ENCODE peak calls at places on chromosome 4, in six cellular contexts. One of them, this sample, is unnamed.

GRCh38 chr4:2929469-2929868 is 33.7 kb downstream of the NOP14 start:
- DNase-seq in activated CD8-positive, alpha-beta memory T cell treated with anti-CD3 and anti-CD28 coated beads for 24 hours: no peak
- DNase-seq in stimulated activated CD4-positive, alpha-beta T cell treated with anti-CD3 and anti-CD28 coated beads, TNF-alpha, amount 100 ng/mL, for 24 hours: no peak
- DNase-seq in GM13976: no peak
- DNase-seq in HuH-7.5: no peak
- DNase-seq in left colon: no peak
- DNase-seq in this sample: no peak

GRCh38 chr4:109945056-109945455 is 32.4 kb downstream of the EGF start:
- DNase-seq in activated CD8-positive, alpha-beta memory T cell treated with anti-CD3 and anti-CD28 coated beads for 24 hours: no peak
- DNase-seq in stimulated activated CD4-positive, alpha-beta T cell treated with anti-CD3 and anti-CD28 coated beads, TNF-alpha, amount 100 ng/mL, for 24 hours: peak
- DNase-seq in GM13976: no peak
- DNase-seq in HuH-7.5: no peak
- DNase-seq in left colon: no peak
- DNase-seq in this sample: no peak

GRCh38 chr4:67776746-67777145 is 22.6 kb upstream of the GNRHR start:
- DNase-seq in activated CD8-positive, alpha-beta memory T cell treated with anti-CD3 and anti-CD28 coated beads for 24 hours: no peak
- DNase-seq in stimulated activated CD4-positive, alpha-beta T cell treated with anti-CD3 and anti-CD28 coated beads, TNF-alpha, amount 100 ng/mL, for 24 hours: no peak
- DNase-seq in GM13976: no peak
- DNase-seq in HuH-7.5: no peak
- DNase-seq in left colon: no peak
- DNase-seq in this sample: peak

GRCh38 chr4:76950052-76950845 is 697 bp downstream of the SEPTIN11 start:
- DNase-seq in activated CD8-positive, alpha-beta memory T cell treated with anti-CD3 and anti-CD28 coated beads for 24 hours: peak
- DNase-seq in stimulated activated CD4-positive, alpha-beta T cell treated with anti-CD3 and anti-CD28 coated beads, TNF-alpha, amount 100 ng/mL, for 24 hours: peak
- DNase-seq in GM13976: peak
- DNase-seq in HuH-7.5: peak
- DNase-seq in left colon: peak
- DNase-seq in this sample: no peak

GRCh38 chr4:145909773-145910172 is 28.9 kb downstream of the ZNF827 start:
- DNase-seq in activated CD8-positive, alpha-beta memory T cell treated with anti-CD3 and anti-CD28 coated beads for 24 hours: no peak
- DNase-seq in stimulated activated CD4-positive, alpha-beta T cell treated with anti-CD3 and anti-CD28 coated beads, TNF-alpha, amount 100 ng/mL, for 24 hours: no peak
- DNase-seq in GM13976: no peak
- DNase-seq in HuH-7.5: no peak
- DNase-seq in left colon: peak
- DNase-seq in this sample: no peak

GRCh38 chr4:1206299-1207156 is 34.1 kb upstream of the SPON2 start:
- DNase-seq in activated CD8-positive, alpha-beta memory T cell treated with anti-CD3 and anti-CD28 coated beads for 24 hours: peak
- DNase-seq in stimulated activated CD4-positive, alpha-beta T cell treated with anti-CD3 and anti-CD28 coated beads, TNF-alpha, amount 100 ng/mL, for 24 hours: no peak
- DNase-seq in GM13976: no peak
- DNase-seq in HuH-7.5: no peak
- DNase-seq in left colon: peak
- DNase-seq in this sample: peak

GRCh38 chr4:121064482-121064881 is 7.9 kb downstream of the NDNF start:
- DNase-seq in activated CD8-positive, alpha-beta memory T cell treated with anti-CD3 and anti-CD28 coated beads for 24 hours: no peak
- DNase-seq in stimulated activated CD4-positive, alpha-beta T cell treated with anti-CD3 and anti-CD28 coated beads, TNF-alpha, amount 100 ng/mL, for 24 hours: no peak
- DNase-seq in GM13976: no peak
- DNase-seq in HuH-7.5: no peak
- DNase-seq in left colon: no peak
- DNase-seq in this sample: no peak

GRCh38 chr4:25928956-25929336 is 14.9 kb downstream of the SMIM20 start:
- DNase-seq in activated CD8-positive, alpha-beta memory T cell treated with anti-CD3 and anti-CD28 coated beads for 24 hours: no peak
- DNase-seq in stimulated activated CD4-positive, alpha-beta T cell treated with anti-CD3 and anti-CD28 coated beads, TNF-alpha, amount 100 ng/mL, for 24 hours: no peak
- DNase-seq in GM13976: no peak
- DNase-seq in HuH-7.5: no peak
- DNase-seq in left colon: no peak
- DNase-seq in this sample: no peak

This sample was measured in H9.